ENCODE peak calls at places on chromosomes 6 and 20, in seven cellular contexts. M, T, F, V, D, N and E are unnamed samples.

GRCh38 chr6:106804238-106805016 is 170.1 kb downstream of the CD24 start:
- DNase-seq in N (peak), D (no peak), T (no peak), F (peak), M (peak), V (no peak), E (peak)

GRCh38 chr6:3013486-3013885 is 13.8 kb downstream of the NQO2 start:
- DNase-seq in N (no peak), T (no peak), V (peak), F (peak), D (peak), M (no peak), E (peak)

GRCh38 chr6:26223677-26224546 is 136.7 kb downstream of the HFE start:
- DNase-seq in D (peak), F (peak), N (no peak), V (peak), T (peak), M (peak), E (peak)

GRCh38 chr6:129476810-129477209 is 233.2 kb downstream of the ARHGAP18 start:
- DNase-seq in F (no peak), M (no peak), N (no peak), D (no peak), T (no peak), V (no peak), E (no peak)

GRCh38 chr6:37279366-37280134 is 21.6 kb upstream of the TMEM217 start:
- DNase-seq in V (peak), N (no peak), T (no peak), D (peak), F (no peak), M (no peak), E (no peak)

GRCh38 chr6:30007132-30007764 is 53.8 kb upstream of the POLR1H start:
- DNase-seq in T (no peak), M (peak), N (no peak), D (no peak), F (peak), V (no peak), E (peak)

GRCh38 chr6:159788757-159789376 is 535 bp downstream of the TCP1 start:
- DNase-seq in T (no peak), F (peak), D (peak), V (peak), N (no peak), M (peak), E (peak)

GRCh38 chr6:105810105-105810921 is 275.8 kb upstream of the PRDM1 start:
- DNase-seq in N (no peak), V (peak), D (peak), F (peak), M (no peak), T (no peak), E (peak)

GRCh38 chr20:33099842-33100538 is 20.5 kb downstream of the BPIFB4 start:
- DNase-seq in V (no peak), N (no peak), M (no peak), F (no peak), T (no peak), D (no peak), E (no peak)

GRCh38 chr6:10235339-10235738 is 179.5 kb downstream of the TFAP2A start:
- DNase-seq in V (no peak), D (no peak), F (no peak), N (no peak), T (no peak), M (no peak), E (peak)

GRCh38 chr6:44078219-44078794 is 48.9 kb downstream of the MRPL14 start:
- DNase-seq in F (no peak), V (no peak), N (no peak), T (no peak), D (no peak), M (no peak), E (no peak)
- H3K9ac ChIP-seq in F (no peak), V (no peak), N (no peak), T (no peak), D (no peak), M (no peak), E (no peak)

DNA sequence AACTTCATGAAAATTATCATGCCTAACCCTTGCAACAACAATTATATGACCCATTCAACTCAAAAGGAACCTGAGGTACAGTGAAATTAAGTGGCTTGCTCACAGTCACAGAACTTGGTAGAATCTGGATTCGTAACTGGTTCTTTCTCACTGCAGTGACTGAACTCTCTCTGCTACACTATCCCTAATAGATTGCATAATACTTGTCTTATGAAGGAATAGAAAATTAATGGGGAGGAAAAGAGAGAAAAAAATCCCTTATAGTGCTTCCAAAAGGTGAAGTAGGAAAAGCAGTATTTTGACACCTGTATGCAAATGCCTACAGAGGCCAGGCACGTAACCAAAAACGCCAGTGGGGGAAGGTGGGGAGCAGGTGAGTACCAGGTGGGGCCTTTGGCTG is 186.6 kb downstream of the LY86 start:
- DNase-seq in N (no peak), D (no peak), T (no peak), V (no peak), M (no peak), F (no peak), E (no peak)
- H2AK5ac ChIP-seq in N (no peak), D (no peak), T (no peak), V (no peak), M (no peak), F (no peak), E (no peak)

GRCh38 chr6:168012431-168013249 is 15.2 kb downstream of the KIF25 start:
- DNase-seq in V (no peak), D (no peak), N (no peak), T (no peak), F (no peak), M (no peak), E (no peak)
- H3K18ac ChIP-seq in V (no peak), D (no peak), N (no peak), T (peak), F (no peak), M (no peak), E (no peak)

GRCh38 chr6:28941681-28942448 is 18.1 kb upstream of the TRIM27 start:
- DNase-seq in V (no peak), D (no peak), M (no peak), F (no peak), N (peak), T (no peak), E (no peak)

GRCh38 chr6:28943223-28943556 is 19.4 kb upstream of the TRIM27 start:
- DNase-seq in D (no peak), N (no peak), V (no peak), M (no peak), T (no peak), F (no peak), E (no peak)

GRCh38 chr6:28943557-28944411 is 20.0 kb upstream of the TRIM27 start:
- DNase-seq in T (peak), M (peak), V (peak), D (peak), N (peak), F (peak), E (peak)

GRCh38 chr6:28940294-28940858 is 16.6 kb upstream of the TRIM27 start:
- DNase-seq in N (peak), F (peak), M (peak), D (no peak), T (peak), V (no peak), E (peak)

DNA sequence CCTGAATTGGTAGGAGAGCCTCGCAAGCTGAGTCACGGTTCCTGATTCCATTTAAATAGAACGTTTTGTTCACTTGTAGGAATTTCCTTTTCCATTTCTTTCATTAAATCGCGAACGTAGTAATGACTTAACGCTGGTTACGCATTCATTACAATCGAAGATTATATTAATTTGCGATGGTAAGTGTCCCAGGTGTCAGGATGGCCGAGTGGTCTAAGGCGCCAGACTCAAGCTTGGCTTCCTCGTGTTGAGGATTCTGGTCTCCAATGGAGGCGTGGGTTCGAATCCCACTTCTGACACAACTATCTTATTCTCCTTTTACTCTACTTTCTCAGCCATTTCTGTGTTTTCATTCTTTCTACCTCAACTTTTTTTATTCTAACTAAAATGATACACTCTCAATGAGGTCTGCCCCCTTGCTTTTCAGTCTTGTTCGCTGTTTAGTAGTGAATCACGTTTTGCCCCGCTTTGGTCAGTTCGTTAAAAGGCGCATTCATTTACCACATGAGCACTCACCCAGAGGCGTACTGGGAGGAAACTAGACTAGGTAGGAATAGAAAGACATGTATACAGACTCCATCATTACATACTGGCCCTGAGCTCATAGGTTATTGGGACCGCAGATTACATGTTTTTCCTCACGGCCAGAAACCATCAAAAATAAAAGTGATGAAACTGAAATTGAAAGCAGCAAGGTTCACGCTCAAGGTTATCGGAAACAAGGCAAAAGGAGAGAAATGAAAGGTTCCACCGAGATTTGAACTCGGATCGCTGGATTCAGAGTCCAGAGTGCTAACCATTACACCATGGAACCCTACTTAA is 17.3 kb upstream of the TRIM27 start:
- DNase-seq in D (peak), M (peak), F (peak), V (peak), T (peak), N (peak), E (peak)
- H3K9ac ChIP-seq in D (peak), M (peak), F (peak), V (peak), T (peak), N (peak), E (peak)